ENCODE peak calls at places on chromosome 7, in ten cellular contexts. U, Q, G, K, X, S, W, C, O and M are unnamed samples.

GRCh38 chr7:79268730-79269129 is 184.7 kb downstream of the MAGI2 start:
- DNase-seq in U (no peak), Q (no peak), G (no peak), K (no peak), X (no peak), S (peak), W (no peak), C (no peak), O (no peak), M (no peak)

GRCh38 chr7:151010307-151011096 is 13.8 kb downstream of the ATG9B start:
- DNase-seq in U (no peak), Q (peak), G (peak), K (no peak), X (no peak), S (no peak), W (no peak), C (no peak), O (no peak), M (peak)

GRCh38 chr7:99699946-99700345 is 20.1 kb upstream of the CYP3A5 start:
- DNase-seq in U (no peak), Q (no peak), G (no peak), K (no peak), X (no peak), S (no peak), W (no peak), C (no peak), O (no peak), M (no peak)

GRCh38 chr7:87480386-87480785 is 4.9 kb upstream of the ABCB4 start:
- DNase-seq in U (no peak), Q (no peak), G (no peak), K (no peak), X (no peak), S (no peak), W (no peak), C (no peak), O (no peak), M (no peak)

GRCh38 chr7:2470204-2471021 is 5.8 kb downstream of the GRIFIN start:
- DNase-seq in U (no peak), Q (no peak), G (no peak), K (no peak), X (no peak), S (no peak), W (no peak), C (no peak), O (no peak), M (no peak)

GRCh38 chr7:4776160-4776623 is 769 bp downstream of the AP5Z1 start:
- DNase-seq in U (no peak), Q (no peak), G (no peak), K (no peak), X (no peak), S (no peak), W (no peak), C (no peak), O (no peak), M (no peak)

GRCh38 chr7:14303536-14303935 is 314.1 kb upstream of the ETV1 start:
- DNase-seq in U (no peak), Q (no peak), G (no peak), K (no peak), X (no peak), S (no peak), W (no peak), C (no peak), O (peak), M (no peak)

GRCh38 chr7:133794490-133794889 is 332.6 kb upstream of the LRGUK start:
- DNase-seq in U (no peak), Q (no peak), G (no peak), K (no peak), X (no peak), S (peak), W (no peak), C (no peak), O (no peak), M (no peak)

GRCh38 chr7:108181073-108181985 is 51.2 kb upstream of the LAMB4 start:
- DNase-seq in U (no peak), Q (peak), G (no peak), K (no peak), X (peak), S (peak), W (peak), C (peak), O (peak), M (no peak)

GRCh38 chr7:47991270-47991669 is 11.9 kb upstream of the HUS1 start:
- DNase-seq in U (no peak), Q (no peak), G (no peak), K (no peak), X (no peak), S (no peak), W (no peak), C (no peak), O (no peak), M (no peak)

GRCh38 chr7:75955293-75955938 is 39.0 kb downstream of the TMEM120A start:
- DNase-seq in U (no peak), Q (no peak), G (no peak), K (no peak), X (no peak), S (no peak), W (no peak), C (no peak), O (no peak), M (no peak)

GRCh38 chr7:41825927-41826480 is 123.1 kb upstream of the INHBA start:
- DNase-seq in U (no peak), Q (no peak), G (no peak), K (no peak), X (no peak), S (peak), W (no peak), C (no peak), O (no peak), M (no peak)

GRCh38 chr7:28179081-28180030 is 1.2 kb downstream of the JAZF1 start:
- DNase-seq in U (peak), Q (peak), G (peak), K (peak), X (peak), S (peak), W (no peak), C (peak), O (peak), M (peak)

GRCh38 chr7:98622926-98623325 is 5.8 kb downstream of the NPTX2 start:
- DNase-seq in U (no peak), Q (no peak), G (no peak), K (no peak), X (no peak), S (no peak), W (no peak), C (no peak), O (no peak), M (no peak)

GRCh38 chr7:27155816-27156507 is 513 bp downstream of the HOXA7 start:
- DNase-seq in U (no peak), Q (no peak), G (no peak), K (no peak), X (peak), S (no peak), W (no peak), C (no peak), O (peak), M (peak)

GRCh38 chr7:12570529-12571461 is at the start of gene SCIN:
- DNase-seq in U (peak), Q (peak), G (no peak), K (no peak), X (peak), S (no peak), W (no peak), C (no peak), O (peak), M (peak)

GRCh38 chr7:73976761-73977625 is 51.0 kb upstream of the ELN start:
- DNase-seq in U (no peak), Q (no peak), G (no peak), K (no peak), X (no peak), S (no peak), W (no peak), C (no peak), O (no peak), M (no peak)

GRCh38 chr7:157368955-157369354 is 32.2 kb downstream of the DNAJB6 start:
- DNase-seq in U (no peak), Q (no peak), G (no peak), K (no peak), X (no peak), S (no peak), W (no peak), C (no peak), O (no peak), M (no peak)

GRCh38 chr7:100483728-100484635 is at the start of gene NYAP1:
- DNase-seq in U (peak), Q (peak), G (peak), K (peak), X (peak), S (peak), W (no peak), C (peak), O (peak), M (peak)

GRCh38 chr7:133973710-133974109 is 153.4 kb upstream of the LRGUK start:
- DNase-seq in U (no peak), Q (no peak), G (no peak), K (no peak), X (no peak), S (no peak), W (no peak), C (no peak), O (no peak), M (no peak)

GRCh38 chr7:53191836-53192443 is 156.5 kb downstream of the POM121L12 start:
- DNase-seq in U (no peak), Q (no peak), G (no peak), K (no peak), X (no peak), S (no peak), W (no peak), C (no peak), O (no peak), M (no peak)

GRCh38 chr7:129569811-129570215 is 41.7 kb upstream of the NRF1 start:
- DNase-seq in U (no peak), Q (no peak), G (no peak), K (no peak), X (no peak), S (no peak), W (peak), C (no peak), O (peak), M (no peak)

GRCh38 chr7:120703585-120704240 is 154.2 kb downstream of the TSPAN12 start:
- DNase-seq in U (no peak), Q (no peak), G (no peak), K (no peak), X (no peak), S (no peak), W (no peak), C (no peak), O (no peak), M (no peak)

GRCh38 chr7:129677796-129678195 is 66.3 kb downstream of the NRF1 start:
- DNase-seq in U (no peak), Q (no peak), G (no peak), K (no peak), X (no peak), S (no peak), W (no peak), C (no peak), O (no peak), M (no peak)